ENCODE peak calls at places on chromosome 13, in five cellular contexts. Q is psoas muscle; P is stimulated activated CD4-positive, alpha-beta T cell treated with anti-CD3 and anti-CD28 coated beads, Interleukin-2, amount 100 ng/mL, for 24 hours; V is Calu3; G is AG08396. B is an unnamed sample.

GRCh38 chr13:112532837-112533745 is 54.9 kb downstream of the TUBGCP3 start:
- DNase-seq in V (no peak), Q (no peak), P (no peak), G (no peak), B (no peak)

GRCh38 chr13:30872685-30873443 is 33.2 kb upstream of the MEDAG start:
- DNase-seq in V (no peak), G (peak; percentile 65), Q (peak; percentile 68), P (no peak), B (no peak)

GRCh38 chr13:91401916-91402315 is 3.5 kb downstream of the GPC5 start:
- DNase-seq in V (no peak), P (no peak), G (no peak), Q (no peak), B (no peak)

GRCh38 chr13:78468546-78469060 is 134.7 kb downstream of the POU4F1 start:
- DNase-seq in Q (no peak), P (no peak), V (no peak), G (no peak), B (no peak)

GRCh38 chr13:28147489-28147888 is 9.1 kb downstream of the PAN3 start:
- DNase-seq in G (peak; percentile 7), Q (no peak), P (no peak), V (no peak), B (no peak)

GRCh38 chr13:73832203-73832602 is 302.0 kb downstream of the KLF12 start:
- DNase-seq in P (no peak), G (no peak), V (no peak), Q (no peak), B (no peak)

GRCh38 chr13:99973786-99974185 is 2.2 kb upstream of the ZIC5 start:
- DNase-seq in V (no peak), Q (no peak), G (no peak), P (no peak), B (no peak)

GRCh38 chr13:44471686-44472085 is 98.1 kb downstream of the SERP2 start:
- DNase-seq in Q (no peak), G (no peak), P (no peak), V (no peak), B (peak; percentile 17)

GRCh38 chr13:111283991-111284390 is 36.5 kb upstream of the TEX29 start:
- DNase-seq in Q (no peak), G (no peak), P (no peak), V (no peak), B (no peak)

GRCh38 chr13:105410602-105411001 is 1124.9 kb downstream of the EFNB2 start:
- DNase-seq in V (peak; percentile 0), Q (peak; percentile 74), P (peak; percentile 29), G (peak; percentile 20), B (peak; percentile 47)

GRCh38 chr13:29693297-29693945 is 97.9 kb upstream of the SLC7A1 start:
- DNase-seq in V (peak; percentile 44), Q (no peak), P (no peak), G (no peak), B (peak; percentile 65)

GRCh38 chr13:75566658-75567057 is 17.1 kb downstream of the UCHL3 start:
- DNase-seq in P (no peak), Q (no peak), G (no peak), V (no peak), B (peak; percentile 56)

GRCh38 chr13:78586706-78587105 is 16.6 kb downstream of the POU4F1 start:
- DNase-seq in Q (no peak), G (no peak), V (no peak), P (no peak), B (no peak)

GRCh38 chr13:106499905-106500304 is 35.6 kb downstream of the EFNB2 start:
- DNase-seq in G (no peak), P (no peak), Q (no peak), V (no peak), B (no peak)

GRCh38 chr13:112071011-112071901 is 4.3 kb downstream of the SOX1 start:
- DNase-seq in V (no peak), P (no peak), G (no peak), Q (no peak), B (no peak)

GRCh38 chr13:44012910-44013309 is 133.2 kb downstream of the LACC1 start:
- DNase-seq in G (no peak), V (no peak), P (no peak), Q (no peak), B (no peak)

GRCh38 chr13:31001647-31002046 is 69.2 kb downstream of the TEX26 start:
- DNase-seq in P (no peak), Q (no peak), V (no peak), G (no peak), B (no peak)

GRCh38 chr13:34364633-34365032 is 546.7 kb downstream of the RFC3 start:
- DNase-seq in Q (no peak), G (no peak), V (no peak), P (no peak), B (no peak)

GRCh38 chr13:33940898-33941297 is 122.9 kb downstream of the RFC3 start:
- DNase-seq in V (no peak), Q (no peak), P (no peak), G (no peak), B (no peak)

GRCh38 chr13:67935655-67936054 is 705.5 kb upstream of the PCDH9 start:
- DNase-seq in V (no peak), Q (no peak), G (no peak), P (no peak), B (no peak)

GRCh38 chr13:46297338-46297737 is 85.6 kb downstream of the LRRC63 start:
- DNase-seq in V (no peak), G (no peak), P (no peak), Q (no peak), B (no peak)